ENCODE peak calls at places on chromosomes 2 and 18, in four cellular contexts. B is CD4-positive, CD25-positive, alpha-beta regulatory T cell; N is right lobe of liver; S is heart right ventricle. Z is an unnamed sample.

GRCh38 chr18:52002600-52002999 is 337.4 kb upstream of the DCC start:
- ATAC-seq in N (no peak), B (no peak), S (no peak), Z (no peak)

GRCh38 chr2:98773169-98773568 is 42.2 kb upstream of the MGAT4A start:
- ATAC-seq in B (no peak), S (no peak), N (no peak), Z (no peak)

GRCh38 chr2:118834901-118835738 is 12.3 kb downstream of the EN1 start:
- ATAC-seq in B (no peak), S (no peak), N (peak; percentile 70), Z (no peak)

GRCh38 chr2:64105676-64106461 is 38.4 kb downstream of the PELI1 start:
- ATAC-seq in S (no peak), N (peak; percentile 68), B (no peak), Z (no peak)

GRCh38 chr18:8001711-8002110 is 434.6 kb downstream of the PTPRM start:
- ATAC-seq in B (no peak), N (no peak), S (no peak), Z (no peak)

GRCh38 chr2:195477996-195478382 is 179.0 kb upstream of the SLC39A10 start:
- ATAC-seq in N (no peak), S (no peak), B (no peak), Z (no peak)

GRCh38 chr2:151030663-151031230 is 230.9 kb downstream of the RBM43 start:
- ATAC-seq in B (no peak), S (no peak), N (no peak), Z (no peak)

GRCh38 chr2:120898961-120899360 is 163.3 kb downstream of the GLI2 start:
- ATAC-seq in N (no peak), B (no peak), S (no peak), Z (no peak)

GRCh38 chr2:156380117-156380645 is 47.7 kb upstream of the NR4A2 start:
- ATAC-seq in S (no peak), B (no peak), N (no peak), Z (no peak)

GRCh38 chr2:22929998-22930397 is 455.0 kb upstream of the KLHL29 start:
- ATAC-seq in N (no peak), B (no peak), S (no peak), Z (no peak)

GRCh38 chr2:95352291-95353054 is 50.0 kb upstream of the FAHD2A start:
- ATAC-seq in B (no peak), S (no peak), N (no peak), Z (no peak)

GRCh38 chr18:55384551-55385275 is 203.3 kb downstream of the TCF4 start:
- ATAC-seq in N (no peak), S (no peak), B (no peak), Z (no peak)

GRCh38 chr2:227155395-227155794 is 8.6 kb downstream of the COL4A4 start:
- ATAC-seq in S (no peak), N (no peak), B (no peak), Z (no peak)

GRCh38 chr2:223994562-223995162 is 37.4 kb downstream of the MRPL44 start:
- ATAC-seq in B (no peak), N (no peak), S (no peak), Z (peak; percentile 29)

GRCh38 chr2:40095003-40095402 is 315.9 kb upstream of the THUMPD2 start:
- ATAC-seq in S (peak; percentile 26), B (no peak), N (no peak), Z (no peak)

GRCh38 chr2:158602027-158602426 is 145.3 kb downstream of the PKP4 start:
- ATAC-seq in S (no peak), N (peak; percentile 30), B (no peak), Z (no peak)

GRCh38 chr2:134253117-134253704 is 661 bp upstream of the MGAT5 start:
- ATAC-seq in B (no peak), N (no peak), S (no peak), Z (no peak)

GRCh38 chr2:127052771-127053691 is 53.9 kb downstream of the BIN1 start:
- ATAC-seq in N (no peak), S (no peak), B (no peak), Z (no peak)

DNA sequence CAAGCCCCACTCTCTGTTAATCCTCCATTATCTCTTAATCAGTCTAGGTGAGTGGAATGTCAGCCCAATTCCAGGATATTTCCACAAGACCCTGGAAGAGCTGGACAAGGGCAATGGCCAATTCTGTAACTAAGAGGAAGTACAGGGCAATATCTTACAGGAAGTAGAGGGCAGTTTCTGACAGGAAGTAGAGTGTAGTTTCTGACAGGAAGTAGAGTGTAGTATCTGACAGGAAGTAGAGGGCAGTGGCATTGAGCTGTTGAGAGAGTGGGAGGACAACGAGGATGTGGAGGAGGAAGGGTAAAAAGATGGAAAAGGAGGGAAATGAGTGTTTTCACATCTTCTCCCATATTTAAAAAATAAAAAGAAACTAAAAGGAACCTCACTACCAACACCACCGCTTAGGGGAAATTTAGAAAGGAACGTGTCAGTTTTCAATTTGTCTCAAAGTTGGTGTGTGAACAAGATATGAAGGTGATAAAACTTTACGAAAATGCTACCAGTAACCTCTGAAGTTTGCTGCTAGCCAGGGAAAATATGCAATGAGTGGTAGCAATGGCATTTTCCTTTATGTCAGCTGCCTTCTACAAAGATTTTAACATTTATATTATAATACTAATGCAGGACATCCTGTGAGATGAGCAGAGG is 430.9 kb upstream of the HNRNPA3 start:
- ATAC-seq in B (no peak), S (no peak), N (no peak), Z (no peak)
- H3K9me3 ChIP-seq in B (peaks cover 4% of the 10 kb centered on the region), S (no peaks in the 10 kb centered on the region), N (no peaks in the 10 kb centered on the region), Z (no peaks in the 10 kb centered on the region)

GRCh38 chr2:139059617-139060016 is 279.4 kb upstream of the NXPH2 start:
- ATAC-seq in S (no peak), N (no peak), B (no peak), Z (no peak)

DNA sequence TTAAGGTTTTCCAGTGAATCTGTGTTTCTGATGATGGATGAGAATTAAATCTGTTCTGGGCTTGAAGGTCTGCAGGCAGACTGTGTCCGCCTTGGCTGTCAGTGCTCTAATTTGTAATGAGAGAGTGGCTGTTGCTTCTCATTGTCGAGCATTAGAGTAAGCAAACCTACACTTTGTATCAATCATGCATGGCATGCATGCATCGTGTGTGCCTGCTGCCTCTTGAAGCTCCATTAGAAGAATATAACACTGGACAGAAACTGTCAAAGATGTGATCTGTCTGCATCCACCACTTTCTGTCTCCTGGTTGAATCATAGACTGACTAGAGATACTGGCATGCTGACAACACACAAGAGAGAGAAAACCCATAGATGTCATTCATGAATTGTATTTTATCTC is 275.0 kb upstream of the NXPH2 start:
- ATAC-seq in S (no peak), N (no peak), B (no peak), Z (no peak)
- H3K9me3 ChIP-seq in S (peaks cover 8% of the 10 kb centered on the region), N (no peaks in the 10 kb centered on the region), B (peaks cover 3% of the 10 kb centered on the region), Z (no peaks in the 10 kb centered on the region)

GRCh38 chr18:13338318-13338717 is 119.8 kb downstream of the LDLRAD4 start:
- ATAC-seq in S (no peak), N (peak; percentile 97), B (no peak), Z (no peak)

GRCh38 chr18:13339653-13340052 is 121.1 kb downstream of the LDLRAD4 start:
- ATAC-seq in N (no peak), B (no peak), S (no peak), Z (no peak)

GRCh38 chr18:13337369-13337768 is 118.8 kb downstream of the LDLRAD4 start:
- ATAC-seq in N (peak; percentile 66), B (no peak), S (no peak), Z (no peak)

GRCh38 chr18:13332874-13333273 is 114.3 kb downstream of the LDLRAD4 start:
- ATAC-seq in N (no peak), S (no peak), B (no peak), Z (no peak)

GRCh38 chr18:13335903-13336302 is 117.3 kb downstream of the LDLRAD4 start:
- ATAC-seq in N (no peak), S (no peak), B (no peak), Z (no peak)
- H3K9me3 ChIP-seq in N (no peaks in the 10 kb centered on the region), S (peaks cover 29% of the 10 kb centered on the region), B (no peaks in the 10 kb centered on the region), Z (no peaks in the 10 kb centered on the region)

GRCh38 chr2:13542642-13543041 is 825.9 kb downstream of the TRIB2 start:
- ATAC-seq in B (no peak), S (no peak), N (no peak), Z (no peak)
- H3K9me3 ChIP-seq in B (no peaks in the 10 kb centered on the region), S (no peaks in the 10 kb centered on the region), N (no peaks in the 10 kb centered on the region), Z (no peaks in the 10 kb centered on the region)

DNA sequence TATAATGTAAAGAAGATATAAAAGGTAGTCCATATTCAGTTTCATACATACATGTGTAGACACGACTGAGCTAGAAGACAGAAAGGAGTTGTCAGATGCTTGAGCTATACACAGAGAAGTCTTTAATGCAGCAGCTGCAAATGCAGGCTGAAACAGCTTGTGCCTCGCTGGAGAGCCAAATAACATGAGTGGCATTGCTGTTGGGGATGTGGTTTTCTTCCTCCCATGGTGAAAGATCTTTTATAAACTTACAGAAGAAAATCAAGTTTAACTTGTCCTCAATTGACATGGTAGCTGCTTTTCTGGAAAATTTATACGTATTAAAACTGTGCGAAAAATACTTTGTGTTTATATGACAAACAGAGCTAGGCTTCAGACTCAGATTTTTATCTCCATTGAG is 16.4 kb upstream of the IL1R1 start:
- ATAC-seq in N (no peak), B (no peak), S (no peak), Z (no peak)
- H3K9me3 ChIP-seq in N (no peaks in the 10 kb centered on the region), B (no peaks in the 10 kb centered on the region), S (peaks cover 3% of the 10 kb centered on the region), Z (no peaks in the 10 kb centered on the region)